ENCODE peak calls at places on chromosome X, in ten cellular contexts. M, D, T, B, H, V, S, Z, W and Q are unnamed samples.

GRCh38 chrX:123976671-123977316 is 15.3 kb downstream of the STAG2 start:
- DNase-seq in W (no peak), S (no peak), B (no peak), Z (no peak), T (no peak), M (no peak), V (no peak), H (no peak), D (no peak), Q (no peak)

GRCh38 chrX:139831689-139832456 is 101.0 kb downstream of the ATP11C start:
- DNase-seq in M (peak; percentile 12), V (peak; percentile 38), B (no peak), H (no peak), Z (no peak), D (no peak), S (no peak), W (no peak), T (no peak), Q (no peak)

GRCh38 chrX:133661962-133662839 is 246.9 kb upstream of the GPC4 start:
- DNase-seq in H (no peak), M (no peak), S (no peak), T (no peak), B (no peak), D (no peak), V (no peak), W (no peak), Z (no peak), Q (no peak)

GRCh38 chrX:77814210-77814609 is 28.2 kb upstream of the ATRX start:
- DNase-seq in T (no peak), D (no peak), B (peak; percentile 11), H (no peak), V (no peak), M (no peak), S (no peak), Z (no peak), W (no peak), Q (no peak)

GRCh38 chrX:123830309-123830708 is 29.5 kb upstream of the XIAP start:
- DNase-seq in V (peak; percentile 80), H (no peak), W (no peak), Z (no peak), T (no peak), D (no peak), S (no peak), B (peak; percentile 30), M (no peak), Q (no peak)

GRCh38 chrX:66914082-66914481 is 275.2 kb upstream of the EDA2R start:
- DNase-seq in S (no peak), T (no peak), M (no peak), D (no peak), H (no peak), W (peak; percentile 62), Z (no peak), B (no peak), V (peak; percentile 45), Q (no peak)

GRCh38 chrX:112734250-112734649 is 54.5 kb upstream of the LHFPL1 start:
- DNase-seq in D (no peak), Z (no peak), V (no peak), H (no peak), T (no peak), S (no peak), W (no peak), M (peak; percentile 17), B (no peak), Q (no peak)

GRCh38 chrX:131728295-131729145 is 184.6 kb downstream of the OR13H1 start:
- DNase-seq in W (peak; percentile 90), Z (no peak), S (no peak), M (no peak), T (no peak), D (no peak), B (no peak), V (peak; percentile 92), H (no peak), Q (no peak)

GRCh38 chrX:95291561-95291960 is 1393.1 kb upstream of the DIAPH2 start:
- DNase-seq in W (no peak), B (no peak), Z (no peak), H (no peak), S (no peak), D (no peak), V (no peak), M (no peak), T (no peak), Q (no peak)

GRCh38 chrX:5163663-5164062 is 1065.0 kb downstream of the NLGN4X start:
- DNase-seq in D (no peak), Z (no peak), B (no peak), T (no peak), V (no peak), W (no peak), H (no peak), M (no peak), S (no peak), Q (no peak)

GRCh38 chrX:78800694-78801093 is 53.2 kb downstream of the LPAR4 start:
- DNase-seq in Z (no peak), V (no peak), S (no peak), M (no peak), B (no peak), W (no peak), T (no peak), H (no peak), D (no peak), Q (no peak)

DNA sequence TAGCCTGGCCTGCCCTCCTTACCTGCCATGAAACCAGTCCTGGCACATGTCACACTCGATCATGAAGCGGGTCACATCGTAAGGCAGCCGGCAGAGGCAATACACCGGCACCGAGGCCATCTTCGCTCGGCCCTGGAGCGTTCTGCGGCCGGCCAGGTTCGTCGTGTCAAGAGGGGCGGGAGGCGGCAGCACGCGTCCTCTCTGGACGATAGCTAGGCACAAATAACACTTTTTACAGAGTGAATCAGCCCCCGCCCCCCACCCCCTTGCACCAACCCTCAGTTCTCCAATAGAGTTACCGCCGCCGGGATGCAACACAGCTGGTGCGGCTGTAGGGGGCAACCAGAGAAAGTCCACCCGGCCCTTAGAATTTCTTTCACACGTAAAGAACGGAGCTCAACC is 1.7 kb downstream of the PHF8 start:
- DNase-seq in Z (peak; percentile 28), S (no peak), T (peak; percentile 35), V (peak; percentile 26), W (peak; percentile 78), H (peak; percentile 57), D (peak; percentile 4), M (peak; percentile 28), B (peak; percentile 41), Q (peak; percentile 25)
- TF ChIP-seq CTCF in Z (no peak), S (no peak), T (peak; percentile 15), V (no peak), W (peak; percentile 43), H (no peak), D (no peak), M (peak; percentile 36), B (no peak), Q (peak; percentile 45)

GRCh38 chrX:57285001-57285400 is 1.5 kb upstream of the FAAH2 start:
- DNase-seq in D (no peak), T (no peak), Z (no peak), H (no peak), V (no peak), S (no peak), B (no peak), M (no peak), W (no peak), Q (no peak)

GRCh38 chrX:57286507-57287251 is at the start of gene FAAH2:
- DNase-seq in D (peak; percentile 90), Z (peak; percentile 12), H (peak; percentile 76), S (peak; percentile 42), V (peak; percentile 77), W (no peak), B (peak; percentile 19), T (no peak), M (no peak), Q (no peak)

DNA sequence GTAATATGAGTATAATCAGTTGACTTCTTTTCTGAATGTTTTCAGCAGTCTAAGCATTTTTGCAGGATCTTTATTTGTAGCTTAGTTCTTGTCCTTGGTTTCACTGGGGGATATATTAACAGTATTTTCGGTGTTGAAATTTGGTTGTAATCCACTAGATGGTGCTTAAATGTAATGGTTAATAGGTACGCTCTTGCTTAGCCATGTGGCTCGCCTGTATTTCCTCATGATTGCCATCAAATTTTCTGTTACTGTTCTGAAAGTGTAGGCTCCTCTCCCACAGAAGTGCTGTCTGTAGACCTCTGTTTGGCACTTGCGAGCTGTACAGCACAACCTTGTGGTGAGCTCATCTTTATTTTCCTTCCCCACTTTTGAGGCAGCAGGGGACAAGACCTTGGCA is 3.9 kb upstream of the FAAH2 start:
- DNase-seq in V (no peak), T (no peak), Z (no peak), M (no peak), H (no peak), D (no peak), W (no peak), S (no peak), B (no peak), Q (no peak)
- TF ChIP-seq CTCF in V (no peak), T (no peak), Z (no peak), M (no peak), H (no peak), D (peak; percentile 11), W (no peak), S (no peak), B (no peak), Q (no peak)

GRCh38 chrX:17801431-17801830 is 59.7 kb downstream of the RAI2 start:
- DNase-seq in T (no peak), D (no peak), Z (no peak), W (no peak), S (no peak), H (no peak), B (no peak), M (no peak), V (no peak), Q (no peak)

GRCh38 chrX:17802756-17803155 is 58.3 kb downstream of the RAI2 start:
- DNase-seq in B (no peak), T (no peak), V (no peak), S (no peak), M (no peak), Z (no peak), D (no peak), H (no peak), W (no peak), Q (peak; percentile 16)

GRCh38 chrX:17803449-17803848 is 57.6 kb downstream of the RAI2 start:
- DNase-seq in T (no peak), V (no peak), W (no peak), B (no peak), D (no peak), S (no peak), M (no peak), Z (no peak), H (no peak), Q (no peak)

DNA sequence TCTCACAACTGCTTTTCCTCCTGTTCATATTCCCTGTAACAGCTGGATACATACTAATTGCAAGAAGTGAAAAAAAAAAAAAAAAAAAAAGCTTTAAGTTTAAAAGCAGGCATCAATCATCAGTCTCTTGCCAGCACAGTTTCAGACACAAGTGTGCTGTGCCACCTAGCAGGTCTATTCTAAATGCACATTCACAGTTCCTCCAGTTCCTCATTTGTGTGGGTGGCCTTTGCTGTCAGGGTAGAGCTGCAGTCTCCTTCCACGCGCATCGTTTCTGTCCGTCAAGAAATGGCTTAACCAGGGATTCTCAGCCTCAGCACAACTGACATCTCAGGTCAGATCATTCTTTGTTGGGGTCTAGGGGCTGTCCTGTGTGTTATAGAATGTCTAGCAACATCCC is 61.6 kb downstream of the SCML1 start:
- DNase-seq in V (no peak), H (no peak), M (no peak), Z (no peak), T (no peak), W (no peak), D (no peak), B (no peak), S (no peak), Q (no peak)
- TF ChIP-seq CTCF in V (no peak), H (no peak), M (no peak), Z (no peak), T (no peak), W (no peak), D (no peak), B (no peak), S (no peak), Q (no peak)

GRCh38 chrX:15566244-15566643 is 34.5 kb downstream of the ACE2 start:
- DNase-seq in T (no peak), W (no peak), V (no peak), D (no peak), M (no peak), B (no peak), H (no peak), S (no peak), Z (no peak), Q (no peak)
- TF ChIP-seq CTCF in T (no peak), W (no peak), V (no peak), D (no peak), M (no peak), B (no peak), H (no peak), S (no peak), Z (peak; percentile 14), Q (peak; percentile 28)